ENCODE peak calls at places on chromosomes 12 and 14, in ten cellular contexts. I is nephron progenitor cell; S is transverse colon; M is AG09319; C is fibroblast of lung; Q is mesothelial cell of epicardium; D is hepatocyte; U is GM12878; O is GM12864; X is CD8-positive, alpha-beta T cell. T is an unnamed sample.

GRCh38 chr14:33932526-33933292 is 18.2 kb downstream of the EGLN3 start:
- DNase-seq in S (no peak), Q (no peak), O (no peak), C (peak; percentile 45), D (no peak), X (no peak), M (no peak), I (peak; percentile 20), U (no peak), T (no peak)

GRCh38 chr12:4099276-4099675 is 174.3 kb upstream of the CCND2 start:
- DNase-seq in D (no peak), O (no peak), C (no peak), S (no peak), X (no peak), Q (no peak), U (no peak), I (no peak), M (no peak), T (no peak)

GRCh38 chr14:75522224-75522764 is at the start of gene BATF:
- DNase-seq in U (no peak), C (no peak), O (peak; percentile 78), D (no peak), M (no peak), I (no peak), X (peak; percentile 37), Q (no peak), S (peak; percentile 53), T (no peak)

GRCh38 chr12:67649165-67650126 is 901 bp downstream of the DYRK2 start:
- DNase-seq in M (no peak), C (no peak), S (peak; percentile 57), D (peak; percentile 53), U (no peak), I (peak; percentile 54), X (no peak), O (no peak), Q (peak; percentile 26), T (no peak)

GRCh38 chr14:37595809-37596595 is 573 bp downstream of the TTC6 start:
- DNase-seq in S (peak; percentile 90), Q (no peak), C (peak; percentile 22), X (no peak), I (peak; percentile 41), M (no peak), D (peak; percentile 93), U (no peak), O (no peak), T (no peak)

GRCh38 chr12:663293-663871 is at the start of gene NINJ2:
- DNase-seq in S (no peak), C (no peak), D (no peak), O (no peak), X (no peak), U (no peak), Q (no peak), M (no peak), I (peak; percentile 12), T (no peak)

GRCh38 chr12:68538722-68539614 is 71.7 kb upstream of the RAP1B start:
- DNase-seq in X (peak; percentile 34), C (peak; percentile 85), I (no peak), U (peak; percentile 59), D (no peak), M (no peak), O (no peak), S (peak; percentile 24), Q (no peak), T (no peak)

GRCh38 chr12:120846721-120847120 is 57.4 kb downstream of the SPPL3 start:
- DNase-seq in O (no peak), C (peak; percentile 27), I (no peak), X (no peak), M (peak; percentile 58), D (no peak), U (no peak), S (no peak), Q (no peak), T (no peak)

GRCh38 chr14:72024043-72024407 is 91.8 kb downstream of the RGS6 start:
- DNase-seq in Q (no peak), M (no peak), C (peak; percentile 8), D (peak; percentile 65), S (peak; percentile 8), X (no peak), U (peak; percentile 43), O (peak; percentile 58), I (peak; percentile 36), T (no peak)

GRCh38 chr12:32159925-32160324 is 53.3 kb downstream of the BICD1 start:
- DNase-seq in X (no peak), U (no peak), C (peak; percentile 80), S (no peak), M (no peak), Q (no peak), I (no peak), D (no peak), O (no peak), T (no peak)

DNA sequence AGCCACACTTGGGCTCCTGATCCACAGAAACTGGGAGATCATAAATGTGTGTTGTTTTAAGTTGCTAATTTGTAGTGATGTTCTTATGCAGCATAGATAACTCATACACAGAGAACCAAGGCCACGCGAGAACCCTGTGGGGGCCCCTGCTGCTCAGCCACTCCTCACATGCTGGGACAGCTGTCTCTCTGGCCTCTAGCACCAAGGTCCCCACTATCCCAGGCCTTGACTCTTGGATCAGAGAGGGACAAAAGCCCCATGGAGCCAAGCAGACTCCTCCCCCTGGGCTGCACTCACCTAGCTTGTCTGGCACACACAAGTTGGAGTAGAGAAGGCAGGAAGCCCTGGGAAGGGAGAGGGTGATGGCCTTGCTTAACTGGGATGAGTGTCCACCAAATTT is 11.3 kb downstream of the PLD4 start:
- DNase-seq in U (no peak), S (no peak), D (no peak), C (no peak), O (no peak), Q (no peak), X (no peak), I (no peak), M (no peak), T (no peak)
- TF ChIP-seq CTCF in U (no peak), S (no peak), D (no peak), C (no peak), O (no peak), Q (no peak), X (no peak), I (no peak), M (no peak), T (no peak)

DNA sequence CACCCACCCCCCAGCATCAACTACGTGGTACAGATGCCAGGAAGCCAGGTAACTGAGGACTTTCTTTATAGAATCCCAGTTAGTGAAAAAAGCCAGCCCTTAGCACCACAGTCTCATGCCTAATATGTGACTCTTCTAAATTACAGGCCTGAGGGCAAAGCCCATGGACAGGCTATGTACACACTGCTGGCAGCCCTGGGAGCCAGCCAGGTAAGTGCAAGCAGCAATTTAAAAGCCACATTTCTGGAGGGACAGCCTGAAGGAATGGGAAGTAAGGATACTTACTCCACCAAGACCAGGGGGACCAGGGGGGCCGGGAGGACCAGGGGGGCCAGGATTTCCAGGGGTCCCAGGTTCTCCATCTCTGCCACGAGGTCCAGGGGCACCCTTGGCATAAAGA is 7.0 kb downstream of the COL2A1 start:
- DNase-seq in D (no peak), C (no peak), U (no peak), I (no peak), X (no peak), O (no peak), M (no peak), S (no peak), Q (no peak), T (no peak)
- TF ChIP-seq CTCF in D (no peak), C (no peak), U (no peak), I (no peak), X (no peak), O (no peak), M (no peak), S (no peak), Q (no peak), T (no peak)

GRCh38 chr14:24308342-24309124 is 756 bp upstream of the CIDEB start:
- DNase-seq in U (no peak), Q (no peak), O (no peak), X (no peak), M (no peak), C (no peak), D (no peak), I (no peak), S (no peak), T (no peak)
- TF ChIP-seq CTCF in U (no peak), Q (no peak), O (no peak), X (peak; percentile 30), M (no peak), C (no peak), D (no peak), I (no peak), S (no peak), T (no peak)

GRCh38 chr12:124494751-124495129 is 72.7 kb downstream of the NCOR2 start:
- DNase-seq in C (no peak), Q (no peak), U (no peak), X (no peak), O (no peak), M (no peak), S (no peak), D (no peak), I (no peak), T (no peak)
- TF ChIP-seq CTCF in C (no peak), Q (no peak), U (no peak), X (no peak), O (no peak), M (no peak), S (no peak), D (no peak), I (no peak), T (no peak)

GRCh38 chr12:54159140-54159539 is 29.6 kb downstream of the SMUG1 start:
- DNase-seq in S (no peak), U (peak; percentile 7), D (peak; percentile 75), C (no peak), I (peak; percentile 68), O (peak; percentile 3), M (no peak), X (no peak), Q (peak; percentile 49), T (no peak)
- TF ChIP-seq CTCF in S (no peak), U (no peak), D (no peak), C (no peak), I (no peak), O (no peak), M (no peak), X (no peak), Q (no peak), T (no peak)

GRCh38 chr14:60184597-60185555 is 19.7 kb upstream of the DHRS7 start:
- DNase-seq in Q (no peak), X (no peak), M (no peak), S (no peak), U (no peak), C (no peak), O (no peak), D (no peak), I (no peak), T (no peak)
- TF ChIP-seq CTCF in Q (peak; percentile 31), X (peak; percentile 16), M (no peak), S (no peak), U (no peak), C (no peak), O (no peak), D (no peak), I (peak; percentile 21), T (no peak)

GRCh38 chr12:58819945-58820344 is 100.4 kb downstream of the LRIG3 start:
- DNase-seq in I (no peak), C (peak; percentile 23), S (no peak), X (no peak), U (no peak), D (no peak), M (no peak), O (no peak), Q (no peak), T (no peak)
- TF ChIP-seq CTCF in I (no peak), C (no peak), S (no peak), X (no peak), U (no peak), D (no peak), M (no peak), O (no peak), Q (no peak), T (no peak)

GRCh38 chr12:103705927-103706326 is 118.9 kb downstream of the STAB2 start:
- DNase-seq in U (no peak), O (no peak), S (no peak), C (no peak), Q (no peak), D (no peak), X (no peak), I (no peak), M (no peak), T (no peak)
- TF ChIP-seq CTCF in U (no peak), O (peak; percentile 24), S (no peak), C (no peak), Q (no peak), D (peak; percentile 6), X (no peak), I (peak; percentile 25), M (no peak), T (no peak)